ENCODE peak calls at places on chromosomes 12 and 14, in six cellular contexts. D is left ventricle myocardium inferior; N is lower lobe of right lung; B is hepatocyte; K is CD8-positive, alpha-beta memory T cell; R is AG04449. C is an unnamed sample.

GRCh38 chr12:10160659-10161386 is 11.1 kb downstream of the OLR1 start:
- DNase-seq in R (no peak), N (no peak), D (no peak), B (no peak), K (no peak), C (no peak)

GRCh38 chr14:29754134-29754533 is 173.5 kb downstream of the PRKD1 start:
- DNase-seq in R (no peak), B (no peak), D (no peak), K (no peak), N (no peak), C (no peak)

GRCh38 chr12:125137776-125138344 is 72.6 kb downstream of the AACS start:
- DNase-seq in N (no peak), B (no peak), D (no peak), K (no peak), R (no peak), C (no peak)

GRCh38 chr14:91215381-91215780 is 29.1 kb downstream of the GPR68 start:
- DNase-seq in R (no peak), B (no peak), N (no peak), D (no peak), K (no peak), C (no peak)

GRCh38 chr14:53714495-53715389 is 241.9 kb downstream of the BMP4 start:
- DNase-seq in D (no peak), R (no peak), K (no peak), N (no peak), B (no peak), C (no peak)

GRCh38 chr14:23164250-23164649 is 19.2 kb downstream of the SLC7A8 start:
- DNase-seq in K (no peak), N (no peak), B (no peak), R (no peak), D (no peak), C (no peak)

GRCh38 chr12:40172879-40173278 is 51.9 kb upstream of the LRRK2 start:
- DNase-seq in R (no peak), K (no peak), D (no peak), B (no peak), N (no peak), C (no peak)

GRCh38 chr12:42612258-42612608 is 22.7 kb upstream of the PRICKLE1 start:
- DNase-seq in B (no peak), N (no peak), R (no peak), K (no peak), D (no peak), C (no peak)

GRCh38 chr12:131833896-131834641 is 5.9 kb downstream of the MMP17 start:
- DNase-seq in N (no peak), K (no peak), B (peak), R (no peak), D (no peak), C (no peak)

GRCh38 chr12:70032076-70032475 is 207.0 kb downstream of the MYRFL start:
- DNase-seq in K (no peak), N (no peak), B (no peak), D (no peak), R (no peak), C (no peak)

GRCh38 chr14:59463773-59464650 is 1.2 kb downstream of the GPR135 start:
- DNase-seq in D (peak), N (peak), K (no peak), R (no peak), B (peak), C (no peak)

GRCh38 chr12:13042666-13043230 is 1.4 kb upstream of the FAM234B start:
- DNase-seq in N (no peak), D (no peak), R (no peak), B (no peak), K (no peak), C (no peak)

GRCh38 chr12:27191531-27191930 is 52.6 kb upstream of the STK38L start:
- DNase-seq in D (no peak), B (no peak), R (no peak), K (no peak), N (no peak), C (no peak)

GRCh38 chr12:86230516-86231146 is 25.6 kb downstream of the MGAT4C start:
- DNase-seq in N (no peak), K (no peak), B (no peak), D (no peak), R (no peak), C (no peak)

GRCh38 chr14:106491851-106492250 is 965.5 kb downstream of the TMEM121 start:
- DNase-seq in D (no peak), B (no peak), K (no peak), R (no peak), N (no peak), C (no peak)

GRCh38 chr12:119338593-119339363 is 4.2 kb downstream of the CCDC60 start:
- DNase-seq in D (no peak), B (no peak), N (no peak), K (no peak), R (no peak), C (no peak)

GRCh38 chr14:88437659-88438058 is 52.2 kb downstream of the SPATA7 start:
- DNase-seq in D (no peak), K (no peak), R (no peak), N (no peak), B (no peak), C (no peak)

GRCh38 chr14:75306917-75307699 is 28.5 kb downstream of the FOS start:
- DNase-seq in N (no peak), R (no peak), D (no peak), B (peak), K (no peak), C (peak)

GRCh38 chr14:90087433-90087832 is 25.6 kb downstream of the KCNK13 start:
- DNase-seq in R (no peak), D (peak), K (no peak), B (no peak), N (peak), C (no peak)

GRCh38 chr12:58479403-58479802 is 440.9 kb downstream of the LRIG3 start:
- DNase-seq in B (no peak), R (no peak), D (no peak), N (no peak), K (no peak), C (no peak)

GRCh38 chr12:75766263-75767160 is 255.1 kb upstream of the KRR1 start:
- DNase-seq in B (no peak), D (no peak), R (no peak), N (no peak), K (no peak), C (no peak)

GRCh38 chr14:69652942-69653680 is 41.7 kb downstream of the SUSD6 start:
- DNase-seq in B (no peak), N (no peak), D (no peak), R (no peak), K (no peak), C (no peak)
- H3K4me3 ChIP-seq in B (no peak), N (no peak), D (no peak), R (no peak), K (no peak), C (no peak)

DNA sequence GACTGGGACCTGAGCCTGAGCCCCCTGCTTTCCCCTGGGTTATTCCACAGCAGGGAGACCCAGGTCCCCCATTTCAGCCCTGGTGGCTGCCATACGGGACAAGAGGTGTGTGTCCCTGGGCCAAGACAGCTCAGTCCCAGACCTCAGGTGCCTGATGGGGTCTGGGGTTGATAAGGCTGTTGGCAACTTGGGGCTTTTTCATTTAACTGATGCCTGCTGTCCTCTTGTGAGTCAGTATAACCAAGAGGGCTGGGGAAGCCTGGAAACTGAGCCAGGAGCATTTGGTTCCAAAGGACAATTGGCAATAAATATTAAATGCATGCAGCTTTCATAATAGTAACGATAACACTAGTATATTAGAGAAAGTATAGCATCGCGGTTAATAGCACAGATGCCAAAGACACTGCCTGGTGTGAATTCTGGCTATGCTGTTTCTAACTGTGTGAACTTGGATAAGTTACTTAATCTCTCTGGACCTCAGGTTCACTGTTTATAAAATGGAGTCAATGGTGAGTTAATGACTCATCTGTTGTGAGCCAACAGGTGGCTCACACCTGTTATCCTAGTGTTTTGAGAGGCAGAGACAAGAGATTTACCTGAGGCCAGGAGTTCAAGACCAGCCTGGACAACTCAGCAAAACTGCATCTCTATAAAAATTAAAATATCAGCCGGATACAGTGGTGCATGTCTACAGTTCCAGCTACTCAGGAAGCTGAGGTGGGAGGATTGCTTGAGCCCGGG is 919 bp downstream of the SDSL start:
- DNase-seq in B (no peak), K (no peak), R (no peak), D (no peak), N (peak), C (no peak)
- H3K4me3 ChIP-seq in B (no peak), K (no peak), R (peak), D (peak), N (peak), C (peak)

GRCh38 chr12:106987846-106988245 is 900 bp upstream of the MTERF2 start:
- DNase-seq in B (peak), D (no peak), N (no peak), R (no peak), K (no peak), C (no peak)
- H3K4me3 ChIP-seq in B (no peak), D (peak), N (no peak), R (no peak), K (no peak), C (no peak)

GRCh38 chr14:36162267-36162666 is 14.3 kb downstream of the PTCSC3 start:
- DNase-seq in K (no peak), N (no peak), R (no peak), D (no peak), B (no peak), C (no peak)
- H3K4me3 ChIP-seq in K (no peak), N (no peak), R (no peak), D (no peak), B (no peak), C (no peak)